ENCODE peak calls at places on chromosomes 13 and 19, in eight cellular contexts. Q is nephron progenitor cell, Y is neural crest cell, J is breast epithelium, U is heart right ventricle, F is ovary, O is astrocyte, G is fibroblast of mammary gland. T is an unnamed sample.

GRCh38 chr13:53788286-53788685 is 759.7 kb downstream of the OLFM4 start:
- DNase-seq in Q (no peak), Y (no peak), J (no peak), U (no peak), F (no peak), O (no peak), G (no peak), T (no peak)

GRCh38 chr19:50983625-50984292 is at the start of gene KLK7:
- DNase-seq in Q (no peak), Y (no peak), J (no peak), U (no peak), F (no peak), O (no peak), G (no peak), T (no peak)

GRCh38 chr19:18521692-18522123 is at the start of gene ELL:
- DNase-seq in Q (no peak), Y (no peak), J (no peak), U (no peak), F (no peak), O (no peak), G (no peak), T (no peak)

GRCh38 chr19:18160792-18161690 is 8.1 kb downstream of the PIK3R2 start:
- DNase-seq in Q (peak), Y (peak), J (no peak), U (peak), F (peak), O (no peak), G (peak), T (peak)

GRCh38 chr19:49222011-49222410 is 64.4 kb downstream of the TRPM4 start:
- DNase-seq in Q (no peak), Y (no peak), J (no peak), U (no peak), F (no peak), O (no peak), G (peak), T (no peak)

GRCh38 chr19:35212241-35212640 is 16.3 kb downstream of the FAM187B start:
- DNase-seq in Q (no peak), Y (no peak), J (no peak), U (no peak), F (no peak), O (no peak), G (no peak), T (no peak)

GRCh38 chr13:113374511-113375175 is 10.7 kb upstream of the GRTP1 start:
- DNase-seq in Q (no peak), Y (no peak), J (no peak), U (no peak), F (no peak), O (no peak), G (no peak), T (no peak)

GRCh38 chr19:56840452-56841193 is at the start of the genes PEG3 and ZIM2:
- DNase-seq in Q (no peak), Y (no peak), J (peak), U (peak), F (peak), O (no peak), G (peak), T (no peak)

GRCh38 chr19:37905936-37906867 is at the start of gene WDR87:
- DNase-seq in Q (peak), Y (peak), J (peak), U (peak), F (no peak), O (no peak), G (no peak), T (peak)

GRCh38 chr19:8261881-8262280 is 46.3 kb downstream of the CD320 start:
- DNase-seq in Q (no peak), Y (no peak), J (peak), U (no peak), F (peak), O (no peak), G (no peak), T (no peak)

GRCh38 chr13:74773263-74773662 is 639.1 kb upstream of the KLF12 start:
- DNase-seq in Q (no peak), Y (no peak), J (no peak), U (no peak), F (no peak), O (no peak), G (peak), T (no peak)

GRCh38 chr13:110073982-110074381 is 233.0 kb downstream of the COL4A1 start:
- DNase-seq in Q (no peak), Y (no peak), J (no peak), U (no peak), F (no peak), O (no peak), G (no peak), T (no peak)

GRCh38 chr19:44857837-44858236 is 11.7 kb downstream of the NECTIN2 start:
- DNase-seq in Q (no peak), Y (no peak), J (no peak), U (no peak), F (no peak), O (no peak), G (no peak), T (no peak)

GRCh38 chr13:88303157-88303556 is 632.0 kb downstream of the SLITRK5 start:
- DNase-seq in Q (no peak), Y (no peak), J (no peak), U (no peak), F (no peak), O (no peak), G (no peak), T (no peak)

GRCh38 chr13:91347212-91347995 is at the start of gene MIR17HG:
- DNase-seq in Q (peak), Y (peak), J (peak), U (peak), F (peak), O (peak), G (peak), T (peak)

GRCh38 chr19:40241809-40242384 is 15.4 kb upstream of the CCNP start:
- DNase-seq in Q (no peak), Y (no peak), J (no peak), U (peak), F (peak), O (peak), G (peak), T (no peak)

GRCh38 chr13:98954313-98954712 is 23.6 kb downstream of the DOCK9 start:
- DNase-seq in Q (no peak), Y (no peak), J (no peak), U (no peak), F (no peak), O (no peak), G (no peak), T (no peak)

GRCh38 chr19:49497047-49497789 is 984 bp downstream of the RPS11 start:
- DNase-seq in Q (no peak), Y (no peak), J (no peak), U (peak), F (no peak), O (no peak), G (peak), T (peak)

GRCh38 chr19:48739400-48739825 is 997 bp downstream of the RASIP1 start:
- DNase-seq in Q (no peak), Y (no peak), J (no peak), U (no peak), F (no peak), O (no peak), G (no peak), T (no peak)

GRCh38 chr13:109366521-109366920 is 419.9 kb downstream of the IRS2 start:
- DNase-seq in Q (no peak), Y (no peak), J (no peak), U (no peak), F (no peak), O (no peak), G (no peak), T (no peak)

GRCh38 chr13:63643543-63643942 is 2227.9 kb upstream of the PCDH20 start:
- DNase-seq in Q (no peak), Y (no peak), J (no peak), U (no peak), F (no peak), O (no peak), G (no peak), T (no peak)

GRCh38 chr19:39297931-39298634 is 1.9 kb downstream of the IFNL1 start:
- DNase-seq in Q (no peak), Y (no peak), J (no peak), U (peak), F (no peak), O (no peak), G (no peak), T (no peak)

GRCh38 chr13:71759506-71760225 is 107.3 kb downstream of the DACH1 start:
- DNase-seq in Q (no peak), Y (peak), J (no peak), U (no peak), F (no peak), O (peak), G (no peak), T (no peak)

GRCh38 chr13:32726374-32727037 is 140.3 kb downstream of the PDS5B start:
- DNase-seq in Q (no peak), Y (no peak), J (no peak), U (no peak), F (no peak), O (no peak), G (no peak), T (no peak)

GRCh38 chr19:45507864-45508680 is 793 bp downstream of the VASP start:
- DNase-seq in Q (peak), Y (no peak), J (no peak), U (peak), F (peak), O (no peak), G (no peak), T (no peak)

GRCh38 chr19:45884682-45885555 is 1.0 kb downstream of the IRF2BP1 start:
- DNase-seq in Q (peak), Y (no peak), J (no peak), U (peak), F (peak), O (no peak), G (no peak), T (peak)

GRCh38 chr13:37526710-37527446 is 71.7 kb downstream of the POSTN start:
- DNase-seq in Q (no peak), Y (no peak), J (no peak), U (no peak), F (no peak), O (peak), G (peak), T (no peak)

GRCh38 chr13:47901451-47901850 is 99.6 kb downstream of the SUCLA2 start:
- DNase-seq in Q (no peak), Y (no peak), J (no peak), U (no peak), F (no peak), O (peak), G (peak), T (no peak)

GRCh38 chr13:110044521-110045200 is 258.3 kb upstream of the IRS2 start:
- DNase-seq in Q (no peak), Y (no peak), J (no peak), U (no peak), F (no peak), O (peak), G (peak), T (no peak)

GRCh38 chr19:13748169-13748884 is 16.0 kb upstream of the MRI1 start:
- DNase-seq in Q (no peak), Y (no peak), J (no peak), U (no peak), F (no peak), O (peak), G (peak), T (no peak)

GRCh38 chr13:98284677-98285076 is 107.6 kb upstream of the RNF113B start:
- DNase-seq in Q (no peak), Y (no peak), J (no peak), U (no peak), F (no peak), O (no peak), G (no peak), T (no peak)

GRCh38 chr19:58474291-58474996 is 1.7 kb upstream of the ZNF446 start:
- DNase-seq in Q (no peak), Y (no peak), J (no peak), U (no peak), F (no peak), O (peak), G (peak), T (no peak)

GRCh38 chr13:100646030-100646673 is 28.4 kb downstream of the TMTC4 start:
- DNase-seq in Q (peak), Y (peak), J (no peak), U (no peak), F (no peak), O (peak), G (peak), T (no peak)

GRCh38 chr13:111325941-111326620 is 5.6 kb downstream of the TEX29 start:
- DNase-seq in Q (no peak), Y (no peak), J (no peak), U (no peak), F (no peak), O (no peak), G (no peak), T (no peak)

GRCh38 chr19:2479556-2480194 is 3.7 kb downstream of the GADD45B start:
- DNase-seq in Q (no peak), Y (no peak), J (no peak), U (no peak), F (no peak), O (no peak), G (no peak), T (no peak)

GRCh38 chr19:5897189-5897969 is 6.2 kb downstream of the NDUFA11 start:
- DNase-seq in Q (no peak), Y (no peak), J (no peak), U (no peak), F (no peak), O (no peak), G (no peak), T (no peak)
- TF ChIP-seq CTCF in Q (no peak), Y (no peak), J (no peak), U (no peak), F (no peak), O (no peak), G (no peak), T (no peak)

GRCh38 chr13:30577381-30577780 is 40.3 kb upstream of the USPL1 start:
- DNase-seq in Q (no peak), Y (no peak), J (no peak), U (no peak), F (no peak), O (peak), G (peak), T (peak)

GRCh38 chr13:30569901-30570576 is 47.7 kb upstream of the USPL1 start:
- DNase-seq in Q (no peak), Y (no peak), J (no peak), U (no peak), F (no peak), O (peak), G (peak), T (no peak)

GRCh38 chr13:30567072-30567471 is 50.6 kb upstream of the USPL1 start:
- DNase-seq in Q (no peak), Y (no peak), J (no peak), U (no peak), F (no peak), O (no peak), G (no peak), T (no peak)

GRCh38 chr13:30576528-30576927 is 41.2 kb upstream of the USPL1 start:
- DNase-seq in Q (no peak), Y (no peak), J (no peak), U (no peak), F (no peak), O (peak), G (peak), T (no peak)

GRCh38 chr13:30572859-30573275 is 44.9 kb upstream of the USPL1 start:
- DNase-seq in Q (no peak), Y (no peak), J (no peak), U (no peak), F (no peak), O (peak), G (peak), T (peak)
- TF ChIP-seq CTCF in Q (no peak), Y (no peak), J (no peak), U (peak), F (no peak), O (no peak), G (peak), T (peak)

DNA sequence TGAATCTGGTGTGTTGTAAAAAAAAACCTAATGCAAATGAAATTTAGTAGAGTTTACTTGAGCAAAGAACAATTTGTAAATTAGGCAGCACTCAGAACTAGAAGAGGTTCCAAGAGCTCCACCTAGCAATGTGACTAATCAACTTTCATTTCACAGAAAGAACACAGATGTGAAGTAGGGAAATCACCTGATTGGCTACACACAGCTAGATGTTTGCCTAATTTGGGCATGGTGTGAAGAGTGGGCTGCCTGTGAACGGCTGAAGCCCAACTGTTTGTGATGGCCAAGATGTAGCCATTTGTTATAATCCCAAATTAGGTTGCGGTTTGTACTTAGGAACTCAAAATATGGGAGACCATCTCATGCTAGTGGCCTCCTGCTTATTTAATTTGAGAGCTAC is 724.4 kb upstream of the SLITRK5 start:
- DNase-seq in Q (no peak), Y (no peak), J (no peak), U (no peak), F (no peak), O (no peak), G (peak), T (no peak)
- TF ChIP-seq CTCF in Q (no peak), Y (no peak), J (no peak), U (no peak), F (no peak), O (no peak), G (no peak), T (no peak)

DNA sequence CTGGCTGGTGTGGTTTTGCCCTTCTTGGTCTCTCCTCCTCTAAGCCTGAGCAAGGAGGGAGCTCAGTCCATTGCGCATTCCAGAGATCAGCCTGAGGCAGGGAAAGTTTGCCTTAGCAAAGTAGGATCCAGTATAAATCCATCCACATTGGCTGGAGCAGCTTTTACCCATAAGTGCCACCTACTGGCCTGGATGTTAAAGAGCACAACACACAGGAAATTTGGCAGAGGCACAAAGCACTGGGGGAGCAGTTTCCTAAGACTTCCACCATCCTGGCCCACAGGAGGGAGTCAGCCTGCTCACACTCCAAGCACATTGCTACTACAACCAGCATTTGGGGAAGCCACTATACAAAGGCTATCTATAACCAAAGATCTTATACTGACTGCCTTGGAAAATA is 1124.2 kb downstream of the SLITRK1 start:
- DNase-seq in Q (no peak), Y (no peak), J (no peak), U (no peak), F (no peak), O (no peak), G (peak), T (peak)
- TF ChIP-seq CTCF in Q (peak), Y (peak), J (no peak), U (no peak), F (no peak), O (peak), G (peak), T (no peak)

T was measured in GM13976.